ENCODE peak calls at places on chromosomes 6 and 20, in five cellular contexts. One of them, this sample, is unnamed.
A peak's percentile ranks its signal among the peaks of the same experiment; 100 is the strongest.

GRCh38 chr20:9467995-9468394 is 46.4 kb upstream of the LAMP5 start:
- DNase-seq in GM04503: no peak
- DNase-seq in activated CD8-positive, alpha-beta T cell treated with anti-CD3 and anti-CD28 coated beads, Interleukin-2, amount 10 ng/mL, durations not matched to agents 7 days and 5 days: no peak
- DNase-seq in activated T-helper 1 cell treated with anti-CD3 and anti-CD28 coated beads, Interleukin-12 subunit alpha, Interleukin-12 subunit beta, Interleukin-2, Interleukin-4 antibody, amounts not matched to agents 30 ng/mL and 10 ng/mL and 1 ng/mL, durations not matched to agents 14 hours and 24 hours and 36 hours: no peak
- DNase-seq in fibroblast of the aortic adventitia: no peak
- DNase-seq in this sample: no peak

GRCh38 chr6:111148110-111148509 is 60.8 kb downstream of the SLC16A10 start:
- DNase-seq in GM04503: no peak
- DNase-seq in activated CD8-positive, alpha-beta T cell treated with anti-CD3 and anti-CD28 coated beads, Interleukin-2, amount 10 ng/mL, durations not matched to agents 7 days and 5 days: no peak
- DNase-seq in activated T-helper 1 cell treated with anti-CD3 and anti-CD28 coated beads, Interleukin-12 subunit alpha, Interleukin-12 subunit beta, Interleukin-2, Interleukin-4 antibody, amounts not matched to agents 30 ng/mL and 10 ng/mL and 1 ng/mL, durations not matched to agents 14 hours and 24 hours and 36 hours: no peak
- DNase-seq in fibroblast of the aortic adventitia: no peak
- DNase-seq in this sample: no peak

GRCh38 chr20:39116020-39116419 is 153.9 kb downstream of the DHX35 start:
- DNase-seq in GM04503: no peak
- DNase-seq in activated CD8-positive, alpha-beta T cell treated with anti-CD3 and anti-CD28 coated beads, Interleukin-2, amount 10 ng/mL, durations not matched to agents 7 days and 5 days: no peak
- DNase-seq in activated T-helper 1 cell treated with anti-CD3 and anti-CD28 coated beads, Interleukin-12 subunit alpha, Interleukin-12 subunit beta, Interleukin-2, Interleukin-4 antibody, amounts not matched to agents 30 ng/mL and 10 ng/mL and 1 ng/mL, durations not matched to agents 14 hours and 24 hours and 36 hours: no peak
- DNase-seq in fibroblast of the aortic adventitia: no peak
- DNase-seq in this sample: no peak

GRCh38 chr6:167893416-167893815 is 66.7 kb downstream of the AFDN start:
- DNase-seq in GM04503: no peak
- DNase-seq in activated CD8-positive, alpha-beta T cell treated with anti-CD3 and anti-CD28 coated beads, Interleukin-2, amount 10 ng/mL, durations not matched to agents 7 days and 5 days: no peak
- DNase-seq in activated T-helper 1 cell treated with anti-CD3 and anti-CD28 coated beads, Interleukin-12 subunit alpha, Interleukin-12 subunit beta, Interleukin-2, Interleukin-4 antibody, amounts not matched to agents 30 ng/mL and 10 ng/mL and 1 ng/mL, durations not matched to agents 14 hours and 24 hours and 36 hours: no peak
- DNase-seq in fibroblast of the aortic adventitia: peak; percentile 36
- DNase-seq in this sample: no peak

GRCh38 chr6:113971786-113972185 is 838 bp upstream of the HDAC2 start:
- DNase-seq in GM04503: no peak
- DNase-seq in activated CD8-positive, alpha-beta T cell treated with anti-CD3 and anti-CD28 coated beads, Interleukin-2, amount 10 ng/mL, durations not matched to agents 7 days and 5 days: no peak
- DNase-seq in activated T-helper 1 cell treated with anti-CD3 and anti-CD28 coated beads, Interleukin-12 subunit alpha, Interleukin-12 subunit beta, Interleukin-2, Interleukin-4 antibody, amounts not matched to agents 30 ng/mL and 10 ng/mL and 1 ng/mL, durations not matched to agents 14 hours and 24 hours and 36 hours: no peak
- DNase-seq in fibroblast of the aortic adventitia: peak; percentile 21
- DNase-seq in this sample: no peak

GRCh38 chr20:20710847-20711315 is 1.6 kb downstream of the RALGAPA2 start:
- DNase-seq in GM04503: no peak
- DNase-seq in activated CD8-positive, alpha-beta T cell treated with anti-CD3 and anti-CD28 coated beads, Interleukin-2, amount 10 ng/mL, durations not matched to agents 7 days and 5 days: peak; percentile 58
- DNase-seq in activated T-helper 1 cell treated with anti-CD3 and anti-CD28 coated beads, Interleukin-12 subunit alpha, Interleukin-12 subunit beta, Interleukin-2, Interleukin-4 antibody, amounts not matched to agents 30 ng/mL and 10 ng/mL and 1 ng/mL, durations not matched to agents 14 hours and 24 hours and 36 hours: peak; percentile 11
- DNase-seq in fibroblast of the aortic adventitia: no peak
- DNase-seq in this sample: no peak

GRCh38 chr6:108115598-108116058 is 41.1 kb upstream of the OSTM1 start:
- DNase-seq in GM04503: no peak
- DNase-seq in activated CD8-positive, alpha-beta T cell treated with anti-CD3 and anti-CD28 coated beads, Interleukin-2, amount 10 ng/mL, durations not matched to agents 7 days and 5 days: peak; percentile 39
- DNase-seq in activated T-helper 1 cell treated with anti-CD3 and anti-CD28 coated beads, Interleukin-12 subunit alpha, Interleukin-12 subunit beta, Interleukin-2, Interleukin-4 antibody, amounts not matched to agents 30 ng/mL and 10 ng/mL and 1 ng/mL, durations not matched to agents 14 hours and 24 hours and 36 hours: no peak
- DNase-seq in fibroblast of the aortic adventitia: peak; percentile 37
- DNase-seq in this sample: no peak

GRCh38 chr6:15131234-15132195 is 114.4 kb upstream of the JARID2 start:
- DNase-seq in GM04503: no peak
- DNase-seq in activated CD8-positive, alpha-beta T cell treated with anti-CD3 and anti-CD28 coated beads, Interleukin-2, amount 10 ng/mL, durations not matched to agents 7 days and 5 days: no peak
- DNase-seq in activated T-helper 1 cell treated with anti-CD3 and anti-CD28 coated beads, Interleukin-12 subunit alpha, Interleukin-12 subunit beta, Interleukin-2, Interleukin-4 antibody, amounts not matched to agents 30 ng/mL and 10 ng/mL and 1 ng/mL, durations not matched to agents 14 hours and 24 hours and 36 hours: no peak
- DNase-seq in fibroblast of the aortic adventitia: no peak
- DNase-seq in this sample: no peak

GRCh38 chr6:44898296-44898930 is 429.7 kb upstream of the RUNX2 start:
- DNase-seq in GM04503: peak; percentile 61
- DNase-seq in activated CD8-positive, alpha-beta T cell treated with anti-CD3 and anti-CD28 coated beads, Interleukin-2, amount 10 ng/mL, durations not matched to agents 7 days and 5 days: no peak
- DNase-seq in activated T-helper 1 cell treated with anti-CD3 and anti-CD28 coated beads, Interleukin-12 subunit alpha, Interleukin-12 subunit beta, Interleukin-2, Interleukin-4 antibody, amounts not matched to agents 30 ng/mL and 10 ng/mL and 1 ng/mL, durations not matched to agents 14 hours and 24 hours and 36 hours: no peak
- DNase-seq in fibroblast of the aortic adventitia: peak; percentile 69
- DNase-seq in this sample: peak; percentile 31

GRCh38 chr20:3663031-3663701 is at the start of gene GFRA4:
- DNase-seq in GM04503: no peak
- DNase-seq in activated CD8-positive, alpha-beta T cell treated with anti-CD3 and anti-CD28 coated beads, Interleukin-2, amount 10 ng/mL, durations not matched to agents 7 days and 5 days: no peak
- DNase-seq in activated T-helper 1 cell treated with anti-CD3 and anti-CD28 coated beads, Interleukin-12 subunit alpha, Interleukin-12 subunit beta, Interleukin-2, Interleukin-4 antibody, amounts not matched to agents 30 ng/mL and 10 ng/mL and 1 ng/mL, durations not matched to agents 14 hours and 24 hours and 36 hours: no peak
- DNase-seq in fibroblast of the aortic adventitia: no peak
- DNase-seq in this sample: no peak

GRCh38 chr6:78867020-78867369 is 356 bp upstream of the IRAK1BP1 start:
- DNase-seq in GM04503: no peak
- DNase-seq in activated CD8-positive, alpha-beta T cell treated with anti-CD3 and anti-CD28 coated beads, Interleukin-2, amount 10 ng/mL, durations not matched to agents 7 days and 5 days: no peak
- DNase-seq in activated T-helper 1 cell treated with anti-CD3 and anti-CD28 coated beads, Interleukin-12 subunit alpha, Interleukin-12 subunit beta, Interleukin-2, Interleukin-4 antibody, amounts not matched to agents 30 ng/mL and 10 ng/mL and 1 ng/mL, durations not matched to agents 14 hours and 24 hours and 36 hours: no peak
- DNase-seq in fibroblast of the aortic adventitia: no peak
- DNase-seq in this sample: no peak

GRCh38 chr6:132768051-132768517 is 10.4 kb upstream of the VNN2 start:
- DNase-seq in GM04503: no peak
- DNase-seq in activated CD8-positive, alpha-beta T cell treated with anti-CD3 and anti-CD28 coated beads, Interleukin-2, amount 10 ng/mL, durations not matched to agents 7 days and 5 days: peak; percentile 54
- DNase-seq in activated T-helper 1 cell treated with anti-CD3 and anti-CD28 coated beads, Interleukin-12 subunit alpha, Interleukin-12 subunit beta, Interleukin-2, Interleukin-4 antibody, amounts not matched to agents 30 ng/mL and 10 ng/mL and 1 ng/mL, durations not matched to agents 14 hours and 24 hours and 36 hours: no peak
- DNase-seq in fibroblast of the aortic adventitia: no peak
- DNase-seq in this sample: no peak

GRCh38 chr6:1950631-1951030 is 294.8 kb downstream of the GMDS start:
- DNase-seq in GM04503: no peak
- DNase-seq in activated CD8-positive, alpha-beta T cell treated with anti-CD3 and anti-CD28 coated beads, Interleukin-2, amount 10 ng/mL, durations not matched to agents 7 days and 5 days: no peak
- DNase-seq in activated T-helper 1 cell treated with anti-CD3 and anti-CD28 coated beads, Interleukin-12 subunit alpha, Interleukin-12 subunit beta, Interleukin-2, Interleukin-4 antibody, amounts not matched to agents 30 ng/mL and 10 ng/mL and 1 ng/mL, durations not matched to agents 14 hours and 24 hours and 36 hours: no peak
- DNase-seq in fibroblast of the aortic adventitia: no peak
- DNase-seq in this sample: no peak

GRCh38 chr6:107731422-107732319 is 92.4 kb downstream of the SCML4 start:
- DNase-seq in GM04503: no peak
- DNase-seq in activated CD8-positive, alpha-beta T cell treated with anti-CD3 and anti-CD28 coated beads, Interleukin-2, amount 10 ng/mL, durations not matched to agents 7 days and 5 days: peak; percentile 56
- DNase-seq in activated T-helper 1 cell treated with anti-CD3 and anti-CD28 coated beads, Interleukin-12 subunit alpha, Interleukin-12 subunit beta, Interleukin-2, Interleukin-4 antibody, amounts not matched to agents 30 ng/mL and 10 ng/mL and 1 ng/mL, durations not matched to agents 14 hours and 24 hours and 36 hours: no peak
- DNase-seq in fibroblast of the aortic adventitia: no peak
- DNase-seq in this sample: no peak

GRCh38 chr6:85797993-85798392 is 155.3 kb upstream of the SYNCRIP start:
- DNase-seq in GM04503: no peak
- DNase-seq in activated CD8-positive, alpha-beta T cell treated with anti-CD3 and anti-CD28 coated beads, Interleukin-2, amount 10 ng/mL, durations not matched to agents 7 days and 5 days: no peak
- DNase-seq in activated T-helper 1 cell treated with anti-CD3 and anti-CD28 coated beads, Interleukin-12 subunit alpha, Interleukin-12 subunit beta, Interleukin-2, Interleukin-4 antibody, amounts not matched to agents 30 ng/mL and 10 ng/mL and 1 ng/mL, durations not matched to agents 14 hours and 24 hours and 36 hours: no peak
- DNase-seq in fibroblast of the aortic adventitia: no peak
- DNase-seq in this sample: no peak

GRCh38 chr6:96742702-96743101 is 94.6 kb downstream of the GPR63 start:
- DNase-seq in GM04503: no peak
- DNase-seq in activated CD8-positive, alpha-beta T cell treated with anti-CD3 and anti-CD28 coated beads, Interleukin-2, amount 10 ng/mL, durations not matched to agents 7 days and 5 days: no peak
- DNase-seq in activated T-helper 1 cell treated with anti-CD3 and anti-CD28 coated beads, Interleukin-12 subunit alpha, Interleukin-12 subunit beta, Interleukin-2, Interleukin-4 antibody, amounts not matched to agents 30 ng/mL and 10 ng/mL and 1 ng/mL, durations not matched to agents 14 hours and 24 hours and 36 hours: no peak
- DNase-seq in fibroblast of the aortic adventitia: no peak
- DNase-seq in this sample: no peak

GRCh38 chr20:14581731-14582130 is 244.3 kb upstream of the FLRT3 start:
- DNase-seq in GM04503: no peak
- DNase-seq in activated CD8-positive, alpha-beta T cell treated with anti-CD3 and anti-CD28 coated beads, Interleukin-2, amount 10 ng/mL, durations not matched to agents 7 days and 5 days: no peak
- DNase-seq in activated T-helper 1 cell treated with anti-CD3 and anti-CD28 coated beads, Interleukin-12 subunit alpha, Interleukin-12 subunit beta, Interleukin-2, Interleukin-4 antibody, amounts not matched to agents 30 ng/mL and 10 ng/mL and 1 ng/mL, durations not matched to agents 14 hours and 24 hours and 36 hours: no peak
- DNase-seq in fibroblast of the aortic adventitia: no peak
- DNase-seq in this sample: no peak

GRCh38 chr6:132063738-132064137 is 112.6 kb upstream of the CCN2 start:
- DNase-seq in GM04503: peak; percentile 81
- DNase-seq in activated CD8-positive, alpha-beta T cell treated with anti-CD3 and anti-CD28 coated beads, Interleukin-2, amount 10 ng/mL, durations not matched to agents 7 days and 5 days: no peak
- DNase-seq in activated T-helper 1 cell treated with anti-CD3 and anti-CD28 coated beads, Interleukin-12 subunit alpha, Interleukin-12 subunit beta, Interleukin-2, Interleukin-4 antibody, amounts not matched to agents 30 ng/mL and 10 ng/mL and 1 ng/mL, durations not matched to agents 14 hours and 24 hours and 36 hours: no peak
- DNase-seq in fibroblast of the aortic adventitia: peak; percentile 91
- DNase-seq in this sample: peak; percentile 46

GRCh38 chr20:22887796-22888195 is 147.3 kb upstream of the SSTR4 start:
- DNase-seq in GM04503: no peak
- DNase-seq in activated CD8-positive, alpha-beta T cell treated with anti-CD3 and anti-CD28 coated beads, Interleukin-2, amount 10 ng/mL, durations not matched to agents 7 days and 5 days: no peak
- DNase-seq in activated T-helper 1 cell treated with anti-CD3 and anti-CD28 coated beads, Interleukin-12 subunit alpha, Interleukin-12 subunit beta, Interleukin-2, Interleukin-4 antibody, amounts not matched to agents 30 ng/mL and 10 ng/mL and 1 ng/mL, durations not matched to agents 14 hours and 24 hours and 36 hours: no peak
- DNase-seq in fibroblast of the aortic adventitia: no peak
- DNase-seq in this sample: no peak

GRCh38 chr6:107600111-107600510 is 110.2 kb downstream of the SOBP start:
- DNase-seq in GM04503: no peak
- DNase-seq in activated CD8-positive, alpha-beta T cell treated with anti-CD3 and anti-CD28 coated beads, Interleukin-2, amount 10 ng/mL, durations not matched to agents 7 days and 5 days: no peak
- DNase-seq in activated T-helper 1 cell treated with anti-CD3 and anti-CD28 coated beads, Interleukin-12 subunit alpha, Interleukin-12 subunit beta, Interleukin-2, Interleukin-4 antibody, amounts not matched to agents 30 ng/mL and 10 ng/mL and 1 ng/mL, durations not matched to agents 14 hours and 24 hours and 36 hours: no peak
- DNase-seq in fibroblast of the aortic adventitia: no peak
- DNase-seq in this sample: no peak

GRCh38 chr20:34412453-34412852 is 49.4 kb downstream of the ITCH start:
- DNase-seq in GM04503: no peak
- DNase-seq in activated CD8-positive, alpha-beta T cell treated with anti-CD3 and anti-CD28 coated beads, Interleukin-2, amount 10 ng/mL, durations not matched to agents 7 days and 5 days: no peak
- DNase-seq in activated T-helper 1 cell treated with anti-CD3 and anti-CD28 coated beads, Interleukin-12 subunit alpha, Interleukin-12 subunit beta, Interleukin-2, Interleukin-4 antibody, amounts not matched to agents 30 ng/mL and 10 ng/mL and 1 ng/mL, durations not matched to agents 14 hours and 24 hours and 36 hours: no peak
- DNase-seq in fibroblast of the aortic adventitia: no peak
- DNase-seq in this sample: no peak

GRCh38 chr20:33282196-33282934 is 649 bp upstream of the BPIFB1 start:
- DNase-seq in GM04503: no peak
- DNase-seq in activated CD8-positive, alpha-beta T cell treated with anti-CD3 and anti-CD28 coated beads, Interleukin-2, amount 10 ng/mL, durations not matched to agents 7 days and 5 days: no peak
- DNase-seq in activated T-helper 1 cell treated with anti-CD3 and anti-CD28 coated beads, Interleukin-12 subunit alpha, Interleukin-12 subunit beta, Interleukin-2, Interleukin-4 antibody, amounts not matched to agents 30 ng/mL and 10 ng/mL and 1 ng/mL, durations not matched to agents 14 hours and 24 hours and 36 hours: no peak
- DNase-seq in fibroblast of the aortic adventitia: no peak
- DNase-seq in this sample: no peak

GRCh38 chr6:112929661-112930060 is 582.5 kb downstream of the RFPL4B start:
- DNase-seq in GM04503: no peak
- DNase-seq in activated CD8-positive, alpha-beta T cell treated with anti-CD3 and anti-CD28 coated beads, Interleukin-2, amount 10 ng/mL, durations not matched to agents 7 days and 5 days: no peak
- DNase-seq in activated T-helper 1 cell treated with anti-CD3 and anti-CD28 coated beads, Interleukin-12 subunit alpha, Interleukin-12 subunit beta, Interleukin-2, Interleukin-4 antibody, amounts not matched to agents 30 ng/mL and 10 ng/mL and 1 ng/mL, durations not matched to agents 14 hours and 24 hours and 36 hours: no peak
- DNase-seq in fibroblast of the aortic adventitia: no peak
- DNase-seq in this sample: no peak

GRCh38 chr6:43575105-43575771 is 600 bp downstream of the XPO5 start:
- DNase-seq in GM04503: peak; percentile 2
- DNase-seq in activated CD8-positive, alpha-beta T cell treated with anti-CD3 and anti-CD28 coated beads, Interleukin-2, amount 10 ng/mL, durations not matched to agents 7 days and 5 days: no peak
- DNase-seq in activated T-helper 1 cell treated with anti-CD3 and anti-CD28 coated beads, Interleukin-12 subunit alpha, Interleukin-12 subunit beta, Interleukin-2, Interleukin-4 antibody, amounts not matched to agents 30 ng/mL and 10 ng/mL and 1 ng/mL, durations not matched to agents 14 hours and 24 hours and 36 hours: peak; percentile 2
- DNase-seq in fibroblast of the aortic adventitia: no peak
- DNase-seq in this sample: no peak

GRCh38 chr20:10381477-10381876 is 52.5 kb downstream of the MKKS start:
- DNase-seq in GM04503: no peak
- DNase-seq in activated CD8-positive, alpha-beta T cell treated with anti-CD3 and anti-CD28 coated beads, Interleukin-2, amount 10 ng/mL, durations not matched to agents 7 days and 5 days: no peak
- DNase-seq in activated T-helper 1 cell treated with anti-CD3 and anti-CD28 coated beads, Interleukin-12 subunit alpha, Interleukin-12 subunit beta, Interleukin-2, Interleukin-4 antibody, amounts not matched to agents 30 ng/mL and 10 ng/mL and 1 ng/mL, durations not matched to agents 14 hours and 24 hours and 36 hours: no peak
- DNase-seq in fibroblast of the aortic adventitia: peak; percentile 9
- DNase-seq in this sample: no peak

GRCh38 chr20:20463933-20464374 is 96.0 kb downstream of the INSM1 start:
- DNase-seq in GM04503: no peak
- DNase-seq in activated CD8-positive, alpha-beta T cell treated with anti-CD3 and anti-CD28 coated beads, Interleukin-2, amount 10 ng/mL, durations not matched to agents 7 days and 5 days: no peak
- DNase-seq in activated T-helper 1 cell treated with anti-CD3 and anti-CD28 coated beads, Interleukin-12 subunit alpha, Interleukin-12 subunit beta, Interleukin-2, Interleukin-4 antibody, amounts not matched to agents 30 ng/mL and 10 ng/mL and 1 ng/mL, durations not matched to agents 14 hours and 24 hours and 36 hours: no peak
- DNase-seq in fibroblast of the aortic adventitia: peak; percentile 16
- DNase-seq in this sample: no peak

GRCh38 chr20:6034134-6034969 is 19.5 kb downstream of the LRRN4 start:
- DNase-seq in GM04503: peak; percentile 3
- DNase-seq in activated CD8-positive, alpha-beta T cell treated with anti-CD3 and anti-CD28 coated beads, Interleukin-2, amount 10 ng/mL, durations not matched to agents 7 days and 5 days: no peak
- DNase-seq in activated T-helper 1 cell treated with anti-CD3 and anti-CD28 coated beads, Interleukin-12 subunit alpha, Interleukin-12 subunit beta, Interleukin-2, Interleukin-4 antibody, amounts not matched to agents 30 ng/mL and 10 ng/mL and 1 ng/mL, durations not matched to agents 14 hours and 24 hours and 36 hours: no peak
- DNase-seq in fibroblast of the aortic adventitia: peak; percentile 55
- DNase-seq in this sample: no peak

GRCh38 chr20:38387953-38388352 is 41.7 kb downstream of the LBP start:
- DNase-seq in GM04503: no peak
- DNase-seq in activated CD8-positive, alpha-beta T cell treated with anti-CD3 and anti-CD28 coated beads, Interleukin-2, amount 10 ng/mL, durations not matched to agents 7 days and 5 days: no peak
- DNase-seq in activated T-helper 1 cell treated with anti-CD3 and anti-CD28 coated beads, Interleukin-12 subunit alpha, Interleukin-12 subunit beta, Interleukin-2, Interleukin-4 antibody, amounts not matched to agents 30 ng/mL and 10 ng/mL and 1 ng/mL, durations not matched to agents 14 hours and 24 hours and 36 hours: no peak
- DNase-seq in fibroblast of the aortic adventitia: no peak
- DNase-seq in this sample: no peak

GRCh38 chr20:24948939-24949679 is at the start of gene CST7:
- DNase-seq in GM04503: no peak
- DNase-seq in activated CD8-positive, alpha-beta T cell treated with anti-CD3 and anti-CD28 coated beads, Interleukin-2, amount 10 ng/mL, durations not matched to agents 7 days and 5 days: peak; percentile 93
- DNase-seq in activated T-helper 1 cell treated with anti-CD3 and anti-CD28 coated beads, Interleukin-12 subunit alpha, Interleukin-12 subunit beta, Interleukin-2, Interleukin-4 antibody, amounts not matched to agents 30 ng/mL and 10 ng/mL and 1 ng/mL, durations not matched to agents 14 hours and 24 hours and 36 hours: peak; percentile 81
- DNase-seq in fibroblast of the aortic adventitia: no peak
- DNase-seq in this sample: no peak

GRCh38 chr6:79455446-79455845 is 81.8 kb downstream of the LCA5 start:
- DNase-seq in GM04503: no peak
- DNase-seq in activated CD8-positive, alpha-beta T cell treated with anti-CD3 and anti-CD28 coated beads, Interleukin-2, amount 10 ng/mL, durations not matched to agents 7 days and 5 days: no peak
- DNase-seq in activated T-helper 1 cell treated with anti-CD3 and anti-CD28 coated beads, Interleukin-12 subunit alpha, Interleukin-12 subunit beta, Interleukin-2, Interleukin-4 antibody, amounts not matched to agents 30 ng/mL and 10 ng/mL and 1 ng/mL, durations not matched to agents 14 hours and 24 hours and 36 hours: no peak
- DNase-seq in fibroblast of the aortic adventitia: no peak
- DNase-seq in this sample: no peak

GRCh38 chr20:17967595-17968365 is 814 bp downstream of the SNX5 start:
- DNase-seq in GM04503: no peak
- DNase-seq in activated CD8-positive, alpha-beta T cell treated with anti-CD3 and anti-CD28 coated beads, Interleukin-2, amount 10 ng/mL, durations not matched to agents 7 days and 5 days: peak; percentile 36
- DNase-seq in activated T-helper 1 cell treated with anti-CD3 and anti-CD28 coated beads, Interleukin-12 subunit alpha, Interleukin-12 subunit beta, Interleukin-2, Interleukin-4 antibody, amounts not matched to agents 30 ng/mL and 10 ng/mL and 1 ng/mL, durations not matched to agents 14 hours and 24 hours and 36 hours: no peak
- DNase-seq in fibroblast of the aortic adventitia: peak; percentile 66
- DNase-seq in this sample: no peak

GRCh38 chr6:815348-815738 is 122.4 kb upstream of the EXOC2 start:
- DNase-seq in GM04503: no peak
- DNase-seq in activated CD8-positive, alpha-beta T cell treated with anti-CD3 and anti-CD28 coated beads, Interleukin-2, amount 10 ng/mL, durations not matched to agents 7 days and 5 days: no peak
- DNase-seq in activated T-helper 1 cell treated with anti-CD3 and anti-CD28 coated beads, Interleukin-12 subunit alpha, Interleukin-12 subunit beta, Interleukin-2, Interleukin-4 antibody, amounts not matched to agents 30 ng/mL and 10 ng/mL and 1 ng/mL, durations not matched to agents 14 hours and 24 hours and 36 hours: no peak
- DNase-seq in fibroblast of the aortic adventitia: no peak
- DNase-seq in this sample: no peak

GRCh38 chr20:20261159-20261558 is 106.7 kb upstream of the INSM1 start:
- DNase-seq in GM04503: no peak
- DNase-seq in activated CD8-positive, alpha-beta T cell treated with anti-CD3 and anti-CD28 coated beads, Interleukin-2, amount 10 ng/mL, durations not matched to agents 7 days and 5 days: no peak
- DNase-seq in activated T-helper 1 cell treated with anti-CD3 and anti-CD28 coated beads, Interleukin-12 subunit alpha, Interleukin-12 subunit beta, Interleukin-2, Interleukin-4 antibody, amounts not matched to agents 30 ng/mL and 10 ng/mL and 1 ng/mL, durations not matched to agents 14 hours and 24 hours and 36 hours: no peak
- DNase-seq in fibroblast of the aortic adventitia: no peak
- DNase-seq in this sample: no peak

GRCh38 chr6:89611666-89612065 is 26.9 kb downstream of the LYRM2 start:
- DNase-seq in GM04503: peak; percentile 1
- DNase-seq in activated CD8-positive, alpha-beta T cell treated with anti-CD3 and anti-CD28 coated beads, Interleukin-2, amount 10 ng/mL, durations not matched to agents 7 days and 5 days: peak; percentile 34
- DNase-seq in activated T-helper 1 cell treated with anti-CD3 and anti-CD28 coated beads, Interleukin-12 subunit alpha, Interleukin-12 subunit beta, Interleukin-2, Interleukin-4 antibody, amounts not matched to agents 30 ng/mL and 10 ng/mL and 1 ng/mL, durations not matched to agents 14 hours and 24 hours and 36 hours: no peak
- DNase-seq in fibroblast of the aortic adventitia: peak; percentile 44
- DNase-seq in this sample: no peak

GRCh38 chr20:64113796-64114355 is 6.5 kb upstream of the NPBWR2 start:
- DNase-seq in GM04503: no peak
- DNase-seq in activated CD8-positive, alpha-beta T cell treated with anti-CD3 and anti-CD28 coated beads, Interleukin-2, amount 10 ng/mL, durations not matched to agents 7 days and 5 days: peak; percentile 20
- DNase-seq in activated T-helper 1 cell treated with anti-CD3 and anti-CD28 coated beads, Interleukin-12 subunit alpha, Interleukin-12 subunit beta, Interleukin-2, Interleukin-4 antibody, amounts not matched to agents 30 ng/mL and 10 ng/mL and 1 ng/mL, durations not matched to agents 14 hours and 24 hours and 36 hours: no peak
- DNase-seq in fibroblast of the aortic adventitia: no peak
- DNase-seq in this sample: no peak

GRCh38 chr6:158962371-158962770 is 37.6 kb downstream of the RSPH3 start:
- DNase-seq in GM04503: peak; percentile 46
- DNase-seq in activated CD8-positive, alpha-beta T cell treated with anti-CD3 and anti-CD28 coated beads, Interleukin-2, amount 10 ng/mL, durations not matched to agents 7 days and 5 days: no peak
- DNase-seq in activated T-helper 1 cell treated with anti-CD3 and anti-CD28 coated beads, Interleukin-12 subunit alpha, Interleukin-12 subunit beta, Interleukin-2, Interleukin-4 antibody, amounts not matched to agents 30 ng/mL and 10 ng/mL and 1 ng/mL, durations not matched to agents 14 hours and 24 hours and 36 hours: no peak
- DNase-seq in fibroblast of the aortic adventitia: peak; percentile 14
- DNase-seq in this sample: peak; percentile 29

GRCh38 chr6:142810952-142811514 is 133.9 kb downstream of the HIVEP2 start:
- DNase-seq in GM04503: peak; percentile 50
- DNase-seq in activated CD8-positive, alpha-beta T cell treated with anti-CD3 and anti-CD28 coated beads, Interleukin-2, amount 10 ng/mL, durations not matched to agents 7 days and 5 days: no peak
- DNase-seq in activated T-helper 1 cell treated with anti-CD3 and anti-CD28 coated beads, Interleukin-12 subunit alpha, Interleukin-12 subunit beta, Interleukin-2, Interleukin-4 antibody, amounts not matched to agents 30 ng/mL and 10 ng/mL and 1 ng/mL, durations not matched to agents 14 hours and 24 hours and 36 hours: peak; percentile 15
- DNase-seq in fibroblast of the aortic adventitia: no peak
- DNase-seq in this sample: peak; percentile 53

GRCh38 chr20:24650091-24650490 is 180.7 kb downstream of the SYNDIG1 start:
- DNase-seq in GM04503: no peak
- DNase-seq in activated CD8-positive, alpha-beta T cell treated with anti-CD3 and anti-CD28 coated beads, Interleukin-2, amount 10 ng/mL, durations not matched to agents 7 days and 5 days: no peak
- DNase-seq in activated T-helper 1 cell treated with anti-CD3 and anti-CD28 coated beads, Interleukin-12 subunit alpha, Interleukin-12 subunit beta, Interleukin-2, Interleukin-4 antibody, amounts not matched to agents 30 ng/mL and 10 ng/mL and 1 ng/mL, durations not matched to agents 14 hours and 24 hours and 36 hours: no peak
- DNase-seq in fibroblast of the aortic adventitia: peak; percentile 87
- DNase-seq in this sample: peak; percentile 67

GRCh38 chr6:169008641-169009040 is 245.0 kb downstream of the THBS2 start:
- DNase-seq in GM04503: no peak
- DNase-seq in activated CD8-positive, alpha-beta T cell treated with anti-CD3 and anti-CD28 coated beads, Interleukin-2, amount 10 ng/mL, durations not matched to agents 7 days and 5 days: no peak
- DNase-seq in activated T-helper 1 cell treated with anti-CD3 and anti-CD28 coated beads, Interleukin-12 subunit alpha, Interleukin-12 subunit beta, Interleukin-2, Interleukin-4 antibody, amounts not matched to agents 30 ng/mL and 10 ng/mL and 1 ng/mL, durations not matched to agents 14 hours and 24 hours and 36 hours: no peak
- DNase-seq in fibroblast of the aortic adventitia: no peak
- DNase-seq in this sample: no peak

This sample was measured in BJ.